ENCODE peak calls at places on chromosomes 4 and X, in four cellular contexts. One of them, this sample, is unnamed.

GRCh38 chrX:42028113-42028512 is 104.8 kb upstream of the CASK start:
- DNase-seq in GM12878: no peak
- DNase-seq in HepG2: peak; percentile 18
- DNase-seq in K562: peak; percentile 31
- DNase-seq in this sample: no peak

GRCh38 chrX:104428231-104428630 is 137.8 kb upstream of the IL1RAPL2 start:
- DNase-seq in GM12878: no peak
- DNase-seq in HepG2: no peak
- DNase-seq in K562: no peak
- DNase-seq in this sample: no peak

GRCh38 chr4:34261799-34262314 is 1982.5 kb downstream of the ARAP2 start:
- DNase-seq in GM12878: no peak
- DNase-seq in HepG2: no peak
- DNase-seq in K562: no peak
- DNase-seq in this sample: no peak

GRCh38 chr4:153295131-153295755 is 49.2 kb upstream of the MND1 start:
- DNase-seq in GM12878: no peak
- DNase-seq in HepG2: no peak
- DNase-seq in K562: peak; percentile 39
- DNase-seq in this sample: peak; percentile 18

GRCh38 chrX:54495814-54496516 is at the start of gene FGD1:
- DNase-seq in GM12878: no peak
- DNase-seq in HepG2: no peak
- DNase-seq in K562: peak; percentile 79
- DNase-seq in this sample: peak; percentile 77

GRCh38 chrX:64195862-64196261 is 9.6 kb downstream of the AMER1 start:
- DNase-seq in GM12878: no peak
- DNase-seq in HepG2: no peak
- DNase-seq in K562: no peak
- DNase-seq in this sample: no peak

GRCh38 chr4:70838972-70839536 is 636 bp downstream of the GRSF1 start:
- DNase-seq in GM12878: no peak
- DNase-seq in HepG2: peak; percentile 34
- DNase-seq in K562: peak; percentile 76
- DNase-seq in this sample: peak; percentile 48

GRCh38 chr4:118865091-118865708 is 23.5 kb upstream of the SYNPO2 start:
- DNase-seq in GM12878: no peak
- DNase-seq in HepG2: peak; percentile 56
- DNase-seq in K562: no peak
- DNase-seq in this sample: peak; percentile 41

GRCh38 chrX:29926056-29926455 is 289.3 kb upstream of the MAGEB2 start:
- DNase-seq in GM12878: no peak
- DNase-seq in HepG2: no peak
- DNase-seq in K562: no peak
- DNase-seq in this sample: no peak

GRCh38 chrX:8820910-8821527 is 19.8 kb upstream of the FAM9A start:
- DNase-seq in GM12878: no peak
- DNase-seq in HepG2: no peak
- DNase-seq in K562: no peak
- DNase-seq in this sample: peak; percentile 58

GRCh38 chr4:129926936-129927335 is 831.0 kb downstream of the C4orf33 start:
- DNase-seq in GM12878: no peak
- DNase-seq in HepG2: no peak
- DNase-seq in K562: no peak
- DNase-seq in this sample: no peak

GRCh38 chr4:14701389-14701788 is 300.9 kb upstream of the CPEB2 start:
- DNase-seq in GM12878: no peak
- DNase-seq in HepG2: no peak
- DNase-seq in K562: no peak
- DNase-seq in this sample: no peak

GRCh38 chrX:72023071-72023470 is 108.6 kb downstream of the RTL5 start:
- DNase-seq in GM12878: no peak
- DNase-seq in HepG2: no peak
- DNase-seq in K562: no peak
- DNase-seq in this sample: no peak

GRCh38 chr4:165379662-165380061 is 854 bp downstream of the CPE start:
- DNase-seq in GM12878: no peak
- DNase-seq in HepG2: peak; percentile 32
- DNase-seq in K562: no peak
- DNase-seq in this sample: peak; percentile 37

GRCh38 chrX:140764401-140764919 is 54.9 kb downstream of the LINC00632 start:
- DNase-seq in GM12878: no peak
- DNase-seq in HepG2: no peak
- DNase-seq in K562: peak; percentile 3
- DNase-seq in this sample: peak; percentile 49

GRCh38 chr4:7515390-7515902 is 80.7 kb upstream of the PSAPL1 start:
- DNase-seq in GM12878: no peak
- DNase-seq in HepG2: peak; percentile 41
- DNase-seq in K562: no peak
- DNase-seq in this sample: no peak

GRCh38 chr4:133474511-133474910 is 325.4 kb downstream of the PCDH10 start:
- DNase-seq in GM12878: no peak
- DNase-seq in HepG2: no peak
- DNase-seq in K562: no peak
- DNase-seq in this sample: no peak

GRCh38 chr4:103892616-103893015 is 172.8 kb upstream of the TACR3 start:
- DNase-seq in GM12878: no peak
- DNase-seq in HepG2: no peak
- DNase-seq in K562: no peak
- DNase-seq in this sample: no peak

GRCh38 chrX:118975831-118976598 is 1.6 kb downstream of the LONRF3 start:
- DNase-seq in GM12878: no peak
- DNase-seq in HepG2: peak; percentile 69
- DNase-seq in K562: peak; percentile 65
- DNase-seq in this sample: peak; percentile 24

GRCh38 chr4:179662522-179662921 is 2220.3 kb upstream of the AGA start:
- DNase-seq in GM12878: no peak
- DNase-seq in HepG2: no peak
- DNase-seq in K562: no peak
- DNase-seq in this sample: no peak

GRCh38 chrX:150587585-150588503 is 19.4 kb downstream of the MTM1 start:
- DNase-seq in GM12878: no peak
- DNase-seq in HepG2: no peak
- DNase-seq in K562: peak; percentile 36
- DNase-seq in this sample: peak; percentile 30

GRCh38 chr4:94897023-94897422 is 139.3 kb downstream of the BMPR1B start:
- DNase-seq in GM12878: no peak
- DNase-seq in HepG2: peak; percentile 76
- DNase-seq in K562: peak; percentile 5
- DNase-seq in this sample: peak; percentile 13

GRCh38 chr4:11441182-11441556 is 12.5 kb upstream of the HS3ST1 start:
- DNase-seq in GM12878: no peak
- DNase-seq in HepG2: no peak
- DNase-seq in K562: no peak
- DNase-seq in this sample: no peak

GRCh38 chrX:19156223-19156622 is 34.0 kb upstream of the ADGRG2 start:
- DNase-seq in GM12878: no peak
- DNase-seq in HepG2: no peak
- DNase-seq in K562: no peak
- DNase-seq in this sample: peak; percentile 12

GRCh38 chr4:156255608-156256007 is 301.9 kb upstream of the CTSO start:
- DNase-seq in GM12878: no peak
- DNase-seq in HepG2: no peak
- DNase-seq in K562: no peak
- DNase-seq in this sample: no peak

GRCh38 chr4:61507091-61507490 is 307.0 kb downstream of the ADGRL3 start:
- DNase-seq in GM12878: no peak
- DNase-seq in HepG2: no peak
- DNase-seq in K562: no peak
- DNase-seq in this sample: no peak

GRCh38 chr4:6716958-6717655 is 1.1 kb downstream of the BLOC1S4 start:
- DNase-seq in GM12878: no peak
- DNase-seq in HepG2: no peak
- DNase-seq in K562: no peak
- DNase-seq in this sample: no peak

GRCh38 chrX:153475751-153476281 is 5.4 kb upstream of the HAUS7 start:
- DNase-seq in GM12878: no peak
- DNase-seq in HepG2: no peak
- DNase-seq in K562: no peak
- DNase-seq in this sample: no peak

GRCh38 chrX:48961585-48962091 is 4.2 kb upstream of the OTUD5 start:
- DNase-seq in GM12878: no peak
- DNase-seq in HepG2: peak; percentile 47
- DNase-seq in K562: peak; percentile 69
- DNase-seq in this sample: no peak

GRCh38 chr4:22634541-22635181 is 58.1 kb upstream of the GBA3 start:
- DNase-seq in GM12878: no peak
- DNase-seq in HepG2: no peak
- DNase-seq in K562: no peak
- DNase-seq in this sample: no peak

GRCh38 chrX:115392871-115393270 is 103.4 kb downstream of the LUZP4 start:
- DNase-seq in GM12878: no peak
- DNase-seq in HepG2: no peak
- DNase-seq in K562: no peak
- DNase-seq in this sample: no peak

GRCh38 chr4:161816958-161817357 is 346.8 kb downstream of the FSTL5 start:
- DNase-seq in GM12878: no peak
- DNase-seq in HepG2: no peak
- DNase-seq in K562: no peak
- DNase-seq in this sample: no peak

GRCh38 chrX:69133561-69134542 is 31.4 kb downstream of the PJA1 start:
- DNase-seq in GM12878: no peak
- DNase-seq in HepG2: peak; percentile 59
- DNase-seq in K562: peak; percentile 53
- DNase-seq in this sample: peak; percentile 63

GRCh38 chr4:185634066-185634652 is 98.9 kb upstream of the PDLIM3 start:
- DNase-seq in GM12878: no peak
- DNase-seq in HepG2: peak; percentile 9
- DNase-seq in K562: peak; percentile 41
- DNase-seq in this sample: no peak

GRCh38 chr4:42761804-42762203 is 104.9 kb upstream of the ATP8A1 start:
- DNase-seq in GM12878: no peak
- DNase-seq in HepG2: no peak
- DNase-seq in K562: no peak
- DNase-seq in this sample: no peak

GRCh38 chrX:46250151-46250550 is 295.1 kb downstream of the ZNF674 start:
- DNase-seq in GM12878: no peak
- DNase-seq in HepG2: no peak
- DNase-seq in K562: no peak
- DNase-seq in this sample: no peak

GRCh38 chrX:154511761-154512160 is 4.3 kb downstream of the FAM3A start:
- DNase-seq in GM12878: no peak
- DNase-seq in HepG2: no peak
- DNase-seq in K562: no peak
- DNase-seq in this sample: no peak

GRCh38 chrX:136162827-136163427 is 15.6 kb downstream of the FHL1 start:
- DNase-seq in GM12878: no peak
- DNase-seq in HepG2: peak; percentile 13
- DNase-seq in K562: peak; percentile 53
- DNase-seq in this sample: peak; percentile 63

GRCh38 chrX:67546496-67547423 is 2.9 kb downstream of the AR start:
- DNase-seq in GM12878: no peak
- DNase-seq in HepG2: no peak
- DNase-seq in K562: no peak
- DNase-seq in this sample: no peak

GRCh38 chr4:158858410-158859189 is 89.8 kb downstream of the FNIP2 start:
- DNase-seq in GM12878: no peak
- DNase-seq in HepG2: peak; percentile 16
- DNase-seq in K562: no peak
- DNase-seq in this sample: no peak
- TF ChIP-seq ETV6 in GM12878: no peak
- TF ChIP-seq ETV6 in HepG2: no peak
- TF ChIP-seq ETV6 in K562: no peak
- TF ChIP-seq ETV6 in this sample: no peak

GRCh38 chr4:57231781-57232180 is 121.6 kb upstream of the IGFBP7 start:
- DNase-seq in GM12878: no peak
- DNase-seq in HepG2: no peak
- DNase-seq in K562: no peak
- DNase-seq in this sample: no peak

GRCh38 chr4:57234252-57234775 is 124.1 kb upstream of the IGFBP7 start:
- DNase-seq in GM12878: no peak
- DNase-seq in HepG2: no peak
- DNase-seq in K562: no peak
- DNase-seq in this sample: no peak

GRCh38 chr4:57233391-57233790 is 123.2 kb upstream of the IGFBP7 start:
- DNase-seq in GM12878: no peak
- DNase-seq in HepG2: no peak
- DNase-seq in K562: no peak
- DNase-seq in this sample: no peak
- TF ChIP-seq ETV6 in GM12878: no peak
- TF ChIP-seq ETV6 in HepG2: no peak
- TF ChIP-seq ETV6 in K562: no peak
- TF ChIP-seq ETV6 in this sample: no peak

DNA sequence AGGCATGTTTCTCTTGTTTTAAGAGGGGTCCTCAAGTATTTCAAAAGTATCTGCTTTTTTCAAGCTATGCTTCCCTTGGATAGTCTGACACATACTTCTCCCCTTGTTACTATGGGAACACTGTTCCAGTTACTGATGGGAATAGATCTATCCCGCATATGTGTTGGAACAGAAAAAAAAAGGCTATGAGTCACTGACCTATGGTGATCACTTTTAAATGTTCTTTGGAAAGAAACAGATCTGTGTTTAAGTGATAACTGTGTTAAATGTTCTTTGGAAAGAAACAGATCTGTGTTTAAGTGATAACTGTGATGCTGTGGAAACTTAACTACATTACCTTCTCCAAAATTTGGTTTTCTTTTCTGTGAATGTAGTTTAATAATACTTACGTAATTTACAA is 303.2 kb downstream of the TEX13C start:
- DNase-seq in GM12878: no peak
- DNase-seq in HepG2: no peak
- DNase-seq in K562: peak; percentile 7
- DNase-seq in this sample: no peak
- TF ChIP-seq ETV6 in GM12878: no peak
- TF ChIP-seq ETV6 in HepG2: no peak
- TF ChIP-seq ETV6 in K562: no peak
- TF ChIP-seq ETV6 in this sample: no peak

DNA sequence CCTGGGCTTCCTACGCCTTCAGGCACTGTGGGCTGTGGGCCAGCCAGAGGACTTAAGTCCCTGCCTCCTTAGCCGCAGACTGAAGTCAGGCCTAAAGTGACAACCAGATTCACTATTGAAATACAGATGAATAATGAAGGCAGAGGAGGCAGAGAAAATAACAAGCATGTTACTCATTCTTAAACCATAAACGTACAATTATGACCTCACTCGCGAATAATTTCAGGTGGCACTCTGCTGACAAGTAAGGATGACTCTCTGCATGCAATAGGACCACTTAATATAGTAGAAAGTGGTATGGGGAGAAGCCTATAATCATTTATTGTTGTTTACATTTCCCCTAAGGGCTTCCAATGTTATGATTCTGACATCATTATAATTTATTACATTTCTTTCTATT is 409.2 kb upstream of the FGF13 start:
- DNase-seq in GM12878: no peak
- DNase-seq in HepG2: no peak
- DNase-seq in K562: no peak
- DNase-seq in this sample: no peak
- TF ChIP-seq ETV6 in GM12878: no peak
- TF ChIP-seq ETV6 in HepG2: no peak
- TF ChIP-seq ETV6 in K562: no peak
- TF ChIP-seq ETV6 in this sample: no peak